ENCODE peak calls at places on chromosome 10, in ten cellular contexts. Z, L, J, Q, O, K, P, H, F and T are unnamed samples.

GRCh38 chr10:396535-397220 is 261.4 kb downstream of the ZMYND11 start:
- DNase-seq in Q (no peak), L (no peak), P (no peak), F (no peak), H (no peak), Z (no peak), J (no peak), O (no peak), K (no peak), T (no peak)

GRCh38 chr10:133166828-133167692 is 7.0 kb downstream of the KNDC1 start:
- DNase-seq in J (no peak), K (no peak), O (peak), L (no peak), Z (no peak), Q (no peak), P (no peak), F (no peak), H (no peak), T (no peak)

GRCh38 chr10:59585046-59585700 is 124.5 kb downstream of the SLC16A9 start:
- DNase-seq in P (no peak), J (no peak), Q (no peak), L (no peak), O (no peak), F (no peak), K (no peak), Z (no peak), H (peak), T (peak)

GRCh38 chr10:21336476-21337170 is 188.9 kb downstream of the SKIDA1 start:
- DNase-seq in J (peak), Z (peak), Q (peak), K (peak), H (no peak), P (no peak), F (no peak), L (peak), O (no peak), T (peak)

GRCh38 chr10:30591249-30591670 is 38.3 kb downstream of the LYZL2 start:
- DNase-seq in K (peak), F (no peak), H (no peak), J (peak), O (no peak), P (no peak), Z (no peak), L (peak), Q (peak), T (peak)

GRCh38 chr10:22427101-22427500 is 81.8 kb downstream of the SPAG6 start:
- DNase-seq in Q (no peak), P (no peak), L (no peak), J (peak), K (no peak), Z (no peak), H (no peak), O (no peak), F (no peak), T (peak)

GRCh38 chr10:72254891-72255568 is 18.7 kb upstream of the DDIT4 start:
- DNase-seq in L (peak), J (peak), O (peak), P (peak), F (peak), Q (peak), K (peak), Z (peak), H (peak), T (peak)

GRCh38 chr10:28839600-28840007 is 162.3 kb downstream of the BAMBI start:
- DNase-seq in O (no peak), Q (no peak), L (peak), J (peak), K (no peak), F (no peak), Z (no peak), H (no peak), P (no peak), T (peak)

GRCh38 chr10:4586756-4587155 is 239.3 kb upstream of the AKR1E2 start:
- DNase-seq in H (no peak), F (no peak), Z (no peak), L (no peak), P (no peak), Q (no peak), O (no peak), K (no peak), J (no peak), T (no peak)

GRCh38 chr10:22550732-22551131 is 163.6 kb downstream of the PIP4K2A start:
- DNase-seq in J (no peak), P (no peak), Q (peak), K (no peak), L (peak), O (no peak), F (peak), H (no peak), Z (no peak), T (peak)

GRCh38 chr10:22426653-22427052 is 81.4 kb downstream of the SPAG6 start:
- DNase-seq in P (no peak), L (no peak), F (no peak), H (no peak), O (no peak), Q (no peak), J (no peak), K (no peak), Z (no peak), T (no peak)

GRCh38 chr10:18400201-18400910 is 251.0 kb downstream of the NSUN6 start:
- DNase-seq in Z (no peak), K (peak), L (no peak), F (no peak), J (peak), H (no peak), Q (no peak), P (no peak), O (no peak), T (no peak)

GRCh38 chr10:109456566-109457361 is 466.5 kb downstream of the XPNPEP1 start:
- DNase-seq in Q (no peak), K (no peak), L (no peak), Z (no peak), O (no peak), P (no peak), J (no peak), F (peak), H (no peak), T (no peak)

GRCh38 chr10:69994262-69994661 is 58.4 kb upstream of the MACROH2A2 start:
- DNase-seq in Z (no peak), F (no peak), K (peak), J (peak), Q (peak), O (no peak), P (no peak), L (peak), H (no peak), T (peak)

GRCh38 chr10:80528185-80528700 is 9.5 kb upstream of the SH2D4B start:
- DNase-seq in J (no peak), L (no peak), O (no peak), H (no peak), F (no peak), Q (peak), K (no peak), P (no peak), Z (no peak), T (no peak)

GRCh38 chr10:71631007-71631859 is 88.3 kb downstream of the C10orf105 start:
- DNase-seq in O (no peak), K (no peak), H (no peak), F (no peak), P (no peak), Z (no peak), J (no peak), L (no peak), Q (no peak), T (no peak)

GRCh38 chr10:36592964-36593363 is 532.4 kb upstream of the ANKRD30A start:
- DNase-seq in J (no peak), Z (no peak), P (no peak), L (no peak), Q (no peak), F (no peak), O (no peak), K (no peak), H (no peak), T (no peak)

GRCh38 chr10:86646933-86647332 is 7.4 kb upstream of the OPN4 start:
- DNase-seq in H (no peak), J (no peak), O (no peak), L (no peak), K (no peak), F (no peak), Z (no peak), P (no peak), Q (no peak), T (no peak)

GRCh38 chr10:113199459-113199858 is 249.4 kb downstream of the TCF7L2 start:
- DNase-seq in Z (no peak), O (no peak), K (no peak), H (peak), P (no peak), L (no peak), J (no peak), Q (no peak), F (no peak), T (no peak)

GRCh38 chr10:76697923-76698322 is 939.7 kb downstream of the KCNMA1 start:
- DNase-seq in F (no peak), Z (no peak), L (no peak), O (no peak), Q (no peak), H (no peak), J (no peak), K (no peak), P (no peak), T (no peak)

GRCh38 chr10:62733654-62734293 is 70.7 kb upstream of the ADO start:
- DNase-seq in J (no peak), P (no peak), H (no peak), O (no peak), Q (peak), F (no peak), L (no peak), K (no peak), Z (no peak), T (no peak)

GRCh38 chr10:9301148-9301547 is 1246.7 kb downstream of the GATA3 start:
- DNase-seq in L (no peak), H (no peak), J (no peak), Q (no peak), P (no peak), Z (no peak), O (no peak), K (no peak), F (no peak), T (peak)

GRCh38 chr10:53236941-53237340 is 464.4 kb upstream of the MBL2 start:
- DNase-seq in K (no peak), Z (no peak), F (no peak), L (no peak), J (no peak), H (no peak), P (no peak), Q (no peak), O (no peak), T (no peak)

GRCh38 chr10:89793649-89794254 is 92.4 kb downstream of the KIF20B start:
- DNase-seq in H (no peak), J (peak), O (no peak), L (no peak), F (no peak), K (peak), P (no peak), Q (no peak), Z (no peak), T (peak)

GRCh38 chr10:27600915-27601314 is 96.8 kb downstream of the RAB18 start:
- DNase-seq in O (no peak), Q (no peak), H (no peak), F (no peak), P (no peak), L (no peak), J (no peak), K (no peak), Z (no peak), T (no peak)

GRCh38 chr10:11168423-11169100 is 150.9 kb downstream of the CELF2 start:
- DNase-seq in Z (no peak), H (no peak), O (no peak), L (no peak), P (no peak), K (no peak), J (no peak), Q (no peak), F (no peak), T (no peak)

GRCh38 chr10:11167233-11167979 is 149.7 kb downstream of the CELF2 start:
- DNase-seq in J (no peak), P (no peak), Z (no peak), H (no peak), Q (no peak), F (no peak), L (no peak), K (no peak), O (no peak), T (no peak)

GRCh38 chr10:11173062-11173461 is 155.4 kb downstream of the CELF2 start:
- DNase-seq in Z (no peak), P (no peak), K (no peak), O (no peak), H (no peak), F (no peak), L (no peak), Q (no peak), J (no peak), T (no peak)

GRCh38 chr10:11171452-11171851 is 153.8 kb downstream of the CELF2 start:
- DNase-seq in P (no peak), K (no peak), Q (no peak), F (no peak), O (no peak), Z (no peak), H (no peak), L (no peak), J (no peak), T (no peak)

DNA sequence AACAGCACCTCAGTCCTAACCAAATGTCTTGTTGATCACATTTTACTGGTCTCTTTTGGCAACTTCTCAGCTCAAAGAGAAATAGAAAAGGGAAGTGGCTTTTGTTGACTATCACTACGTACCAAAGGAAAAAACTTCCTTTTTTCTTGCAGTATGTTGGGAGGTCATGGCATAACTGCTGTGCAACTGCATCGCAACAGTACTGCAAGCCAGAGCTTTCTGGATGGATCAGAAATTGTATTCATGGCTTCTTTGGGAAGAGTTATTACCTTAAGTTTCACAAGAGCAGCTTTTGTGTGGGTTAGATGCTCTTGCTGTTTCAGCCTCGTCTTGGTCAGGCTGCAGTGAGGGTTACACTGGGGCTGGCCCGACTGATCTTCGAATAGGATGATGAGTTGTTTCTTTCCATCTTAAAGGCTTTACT is 153.3 kb downstream of the CELF2 start:
- DNase-seq in K (no peak), Z (no peak), J (no peak), H (no peak), Q (no peak), O (no peak), P (no peak), F (no peak), L (no peak), T (peak)
- TF ChIP-seq POLR2A in K (no peak), Z (no peak), J (peak), H (no peak), Q (peak), O (peak), P (no peak), F (peak), L (no peak), T (no peak)

GRCh38 chr10:14585287-14586193 is 189.2 kb downstream of the FAM107B start:
- DNase-seq in O (no peak), Q (no peak), K (peak), J (no peak), F (no peak), P (no peak), L (no peak), Z (no peak), H (no peak), T (no peak)

GRCh38 chr10:14586901-14587300 is 187.8 kb downstream of the FAM107B start:
- DNase-seq in Q (no peak), F (no peak), L (no peak), H (no peak), Z (no peak), J (no peak), P (no peak), K (peak), O (no peak), T (no peak)

GRCh38 chr10:14584643-14585042 is 190.1 kb downstream of the FAM107B start:
- DNase-seq in K (no peak), F (no peak), Z (no peak), P (no peak), L (no peak), J (no peak), O (no peak), Q (no peak), H (no peak), T (no peak)

GRCh38 chr10:14588084-14588937 is 186.4 kb downstream of the FAM107B start:
- DNase-seq in Q (no peak), L (no peak), K (no peak), P (no peak), H (no peak), O (no peak), Z (no peak), F (no peak), J (no peak), T (peak)

DNA sequence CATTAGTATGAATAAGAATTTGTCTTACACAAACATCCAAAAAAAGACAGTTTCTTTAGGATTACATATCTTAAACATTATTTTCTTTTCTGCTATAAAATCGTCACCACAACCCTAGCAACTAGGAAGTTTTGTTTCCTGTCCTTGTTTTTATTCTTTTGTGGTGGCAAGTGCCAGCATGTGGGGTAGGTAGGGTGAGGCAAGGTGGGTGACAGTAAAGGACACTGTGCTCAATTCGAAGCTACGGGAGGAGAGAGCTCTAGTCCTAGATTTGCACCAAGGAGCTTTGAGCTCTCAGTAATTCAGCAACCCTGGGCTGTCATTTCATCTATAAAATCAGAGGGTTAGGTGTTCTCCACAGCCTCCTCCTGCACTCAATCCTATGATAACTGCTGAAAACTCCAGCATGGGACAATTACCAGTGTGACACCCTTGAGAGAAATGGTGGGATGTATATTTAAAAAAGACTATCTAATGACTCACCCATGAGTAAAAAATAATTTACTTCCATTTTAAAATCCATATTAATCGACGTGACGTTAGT is 187.1 kb downstream of the FAM107B start:
- DNase-seq in J (no peak), Z (no peak), P (no peak), K (no peak), O (no peak), Q (no peak), L (no peak), H (no peak), F (no peak), T (no peak)
- H3K27ac ChIP-seq in J (peak), Z (no peak), P (peak), K (peak), O (peak), Q (peak), L (no peak), H (no peak), F (peak), T (peak)

GRCh38 chr10:1489801-1490200 is 247.5 kb downstream of the ADARB2 start:
- DNase-seq in F (no peak), K (no peak), Z (no peak), Q (no peak), O (no peak), L (no peak), J (no peak), H (no peak), P (no peak), T (no peak)

GRCh38 chr10:1486841-1487240 is 250.5 kb downstream of the ADARB2 start:
- DNase-seq in Z (no peak), P (no peak), J (no peak), H (no peak), F (no peak), L (no peak), O (no peak), K (no peak), Q (no peak), T (no peak)

GRCh38 chr10:1487288-1487687 is 250.0 kb downstream of the ADARB2 start:
- DNase-seq in Q (no peak), F (no peak), Z (no peak), J (no peak), L (no peak), K (no peak), H (no peak), O (no peak), P (no peak), T (no peak)

GRCh38 chr10:1492641-1493040 is 244.7 kb downstream of the ADARB2 start:
- DNase-seq in H (no peak), K (no peak), L (no peak), O (no peak), J (no peak), Q (no peak), F (no peak), P (no peak), Z (no peak), T (no peak)

DNA sequence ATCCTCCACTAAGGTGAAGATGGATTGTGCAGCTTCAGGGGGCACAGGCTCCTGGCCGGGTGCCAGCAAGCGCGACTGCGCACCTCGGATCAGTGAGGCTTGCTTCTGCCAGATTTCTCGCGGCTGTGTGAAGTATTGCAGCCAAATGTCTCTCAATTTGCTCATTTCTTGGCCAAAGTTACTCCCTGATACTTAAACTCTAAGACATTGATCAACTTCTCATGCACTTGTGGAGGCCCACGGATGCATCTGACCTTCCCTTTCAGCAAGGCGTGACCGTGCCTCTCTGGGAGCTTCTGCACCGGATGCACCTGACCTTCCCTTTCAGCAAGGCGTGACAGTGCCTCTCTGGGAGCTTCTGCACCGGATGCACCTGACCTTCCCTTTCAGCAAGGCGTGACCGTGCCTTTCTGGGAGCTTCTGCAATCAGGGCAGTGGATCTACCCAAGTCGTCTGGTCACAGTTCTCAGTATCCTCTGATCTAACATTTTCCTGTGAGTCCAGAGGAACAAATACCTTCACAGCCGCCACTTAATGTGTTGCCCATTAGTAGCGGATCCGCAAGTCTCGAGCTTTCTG is 248.3 kb downstream of the ADARB2 start:
- DNase-seq in L (no peak), Z (no peak), H (no peak), P (no peak), O (no peak), F (peak), K (no peak), J (no peak), Q (no peak), T (no peak)
- TF ChIP-seq POLR2A in L (no peak), Z (no peak), H (no peak), P (no peak), O (no peak), F (no peak), K (no peak), J (no peak), Q (no peak), T (no peak)

GRCh38 chr10:124388823-124389612 is 29.7 kb downstream of the OAT start:
- DNase-seq in L (peak), P (peak), Z (peak), K (peak), Q (peak), J (peak), O (peak), F (peak), H (peak), T (peak)
- H3K27ac ChIP-seq in L (peak), P (peak), Z (no peak), K (no peak), Q (peak), J (no peak), O (peak), F (peak), H (peak), T (no peak)

GRCh38 chr10:114477285-114477684 is 73.0 kb upstream of the AFAP1L2 start:
- DNase-seq in K (no peak), H (no peak), L (peak), Z (peak), P (peak), O (peak), Q (no peak), J (no peak), F (no peak), T (no peak)
- TF ChIP-seq POLR2A in K (no peak), H (no peak), L (peak), Z (no peak), P (no peak), O (no peak), Q (no peak), J (no peak), F (no peak), T (no peak)

GRCh38 chr10:68348265-68348741 is 15.6 kb upstream of the PBLD start:
- DNase-seq in H (no peak), Q (no peak), O (no peak), K (peak), P (no peak), Z (no peak), F (no peak), L (no peak), J (peak), T (peak)
- H3K27ac ChIP-seq in H (peak), Q (no peak), O (peak), K (no peak), P (no peak), Z (no peak), F (no peak), L (no peak), J (no peak), T (no peak)

GRCh38 chr10:116973946-116974345 is 31.0 kb downstream of the SHTN1 start:
- DNase-seq in F (no peak), H (no peak), L (no peak), Z (no peak), Q (no peak), J (no peak), P (no peak), O (no peak), K (no peak), T (no peak)

GRCh38 chr10:116968331-116968730 is 36.7 kb downstream of the SHTN1 start:
- DNase-seq in P (no peak), H (no peak), O (no peak), Q (no peak), K (no peak), L (no peak), Z (no peak), F (no peak), J (no peak), T (no peak)

GRCh38 chr10:116973371-116973905 is 31.5 kb downstream of the SHTN1 start:
- DNase-seq in Z (no peak), H (no peak), Q (no peak), J (no peak), F (no peak), P (no peak), O (no peak), L (no peak), K (no peak), T (no peak)

GRCh38 chr10:116972136-116972535 is 32.9 kb downstream of the SHTN1 start:
- DNase-seq in K (no peak), O (no peak), H (no peak), J (no peak), P (no peak), Q (no peak), F (no peak), L (no peak), Z (no peak), T (no peak)

GRCh38 chr10:116970050-116970449 is 34.9 kb downstream of the SHTN1 start:
- DNase-seq in H (no peak), Q (no peak), L (no peak), F (no peak), J (no peak), P (no peak), O (no peak), Z (no peak), K (no peak), T (no peak)
- TF ChIP-seq POLR2A in H (no peak), Q (no peak), L (no peak), F (no peak), J (no peak), P (no peak), O (no peak), Z (no peak), K (no peak), T (no peak)